ENCODE peak calls at places on chromosomes 11 and 22, in ten cellular contexts. Z is SK-N-DZ; C is stimulated activated naive CD8-positive, alpha-beta T cell treated with anti-CD3 and anti-CD28 coated beads, Interleukin-15, Interleukin-2, amounts not matched to agents 100 U/mL and 50 U/mL, for 24 hours; I is activated CD4-positive, alpha-beta T cell treated with anti-CD3 and anti-CD28 coated beads for 48 hours; B is lower lobe of right lung; Y is NCI-H1092 treated with DMSO at 0.1 percent for 48 hours; G is activated T-helper 1 cell treated with anti-CD3 and anti-CD28 coated beads, Interleukin-2, amount 50 U/mL, for 16 hours; P is CD8-positive, alpha-beta T cell; W is GM12865; F is NCI-H2081. H is an unnamed sample.

GRCh38 chr11:130215531-130216220 is 56.1 kb downstream of the ST14 start:
- DNase-seq in Z (no peak), C (no peak), I (no peak), B (peak), Y (no peak), G (no peak), P (no peak), W (no peak), F (no peak), H (no peak)

GRCh38 chr11:126840201-126840886 is 160.2 kb downstream of the KIRREL3 start:
- DNase-seq in Z (no peak), C (no peak), I (no peak), B (no peak), Y (no peak), G (no peak), P (no peak), W (no peak), F (no peak), H (no peak)

GRCh38 chr11:110196241-110196754 is 100.1 kb downstream of the RDX start:
- DNase-seq in Z (no peak), C (no peak), I (no peak), B (no peak), Y (no peak), G (no peak), P (no peak), W (no peak), F (no peak), H (no peak)

GRCh38 chr11:26992031-26992541 is 1.8 kb upstream of the FIBIN start:
- DNase-seq in Z (no peak), C (no peak), I (no peak), B (no peak), Y (no peak), G (no peak), P (no peak), W (no peak), F (no peak), H (no peak)

GRCh38 chr11:24855951-24856350 is 359.1 kb downstream of the LUZP2 start:
- DNase-seq in Z (no peak), C (no peak), I (no peak), B (no peak), Y (no peak), G (no peak), P (no peak), W (no peak), F (no peak), H (no peak)

GRCh38 chr11:118027694-118028093 is 41.5 kb downstream of the IL10RA start:
- DNase-seq in Z (no peak), C (no peak), I (no peak), B (no peak), Y (no peak), G (no peak), P (no peak), W (no peak), F (no peak), H (no peak)

GRCh38 chr11:71286701-71287643 is 34.6 kb upstream of the SHANK2 start:
- DNase-seq in Z (no peak), C (no peak), I (no peak), B (peak), Y (peak), G (no peak), P (no peak), W (no peak), F (no peak), H (no peak)

GRCh38 chr22:31526275-31526674 is 29.9 kb downstream of the SFI1 start:
- DNase-seq in Z (no peak), C (peak), I (peak), B (no peak), Y (no peak), G (no peak), P (no peak), W (peak), F (no peak), H (no peak)

GRCh38 chr22:17228725-17229126 is 9.5 kb upstream of the ADA2 start:
- DNase-seq in Z (no peak), C (no peak), I (no peak), B (peak), Y (no peak), G (no peak), P (no peak), W (no peak), F (no peak), H (no peak)

GRCh38 chr11:128182844-128183243 is 404.5 kb downstream of the ETS1 start:
- DNase-seq in Z (no peak), C (no peak), I (peak), B (no peak), Y (no peak), G (no peak), P (no peak), W (no peak), F (no peak), H (no peak)

GRCh38 chr22:27612075-27612474 is 189.5 kb downstream of the MN1 start:
- DNase-seq in Z (no peak), C (no peak), I (no peak), B (no peak), Y (no peak), G (no peak), P (no peak), W (no peak), F (no peak), H (no peak)

GRCh38 chr22:40487663-40488249 is 117.4 kb downstream of the SGSM3 start:
- DNase-seq in Z (peak), C (no peak), I (no peak), B (no peak), Y (peak), G (no peak), P (no peak), W (peak), F (peak), H (no peak)

GRCh38 chr11:57515332-57516060 is at the start of gene SLC43A1:
- DNase-seq in Z (peak), C (peak), I (peak), B (peak), Y (peak), G (no peak), P (no peak), W (peak), F (peak), H (peak)

GRCh38 chr11:47914743-47915142 is 65.6 kb upstream of the PTPRJ start:
- DNase-seq in Z (peak), C (no peak), I (no peak), B (no peak), Y (no peak), G (no peak), P (no peak), W (no peak), F (no peak), H (no peak)

GRCh38 chr11:71927813-71928738 is at the start of gene XNDC1N:
- DNase-seq in Z (peak), C (peak), I (peak), B (peak), Y (peak), G (peak), P (peak), W (peak), F (peak), H (no peak)

GRCh38 chr11:126129681-126130671 is 67.3 kb upstream of the CDON start:
- DNase-seq in Z (no peak), C (no peak), I (no peak), B (peak), Y (peak), G (no peak), P (no peak), W (no peak), F (no peak), H (no peak)